ENCODE peak calls at places on chromosomes 13 and 19, in six cellular contexts. L is anterior cingulate cortex; X is stimulated activated CD8-positive, alpha-beta memory T cell treated with anti-CD3 and anti-CD28 coated beads, Interleukin-4, amount 100 ng/mL, for 1 hour; R is hepatocyte; H is stimulated activated CD4-positive, alpha-beta T cell treated with anti-CD3 and anti-CD28 coated beads, Interleukin-4, amount 100 ng/mL, for 24 hours; Q is activated T-helper 9 cell treated with anti-CD3 and anti-CD28 coated beads, Interleukin-2, amount 50 U/mL, for 16 hours. G is an unnamed sample.

GRCh38 chr13:51730927-51731326 is 73.0 kb downstream of the DHRS12 start:
- DNase-seq in H (no peak), X (no peak), L (no peak), R (no peak), Q (no peak), G (no peak)

GRCh38 chr19:687569-688166 is 7.6 kb downstream of the PRSS57 start:
- DNase-seq in R (no peak), Q (no peak), X (no peak), H (no peak), L (no peak), G (no peak)

GRCh38 chr19:371501-372160 is 27.0 kb upstream of the MIER2 start:
- DNase-seq in X (no peak), L (no peak), H (no peak), R (no peak), Q (no peak), G (no peak)

GRCh38 chr19:4014541-4015491 is 7.3 kb downstream of the PIAS4 start:
- DNase-seq in Q (no peak), L (no peak), R (peak), H (peak), X (no peak), G (peak)

GRCh38 chr19:18294467-18294864 is 13.0 kb upstream of the JUND start:
- DNase-seq in R (no peak), X (peak), Q (peak), H (peak), L (peak), G (no peak)

GRCh38 chr19:57560049-57560491 is 407 bp upstream of the ZNF550 start:
- DNase-seq in L (peak), R (no peak), H (no peak), X (no peak), Q (no peak), G (no peak)

GRCh38 chr13:51689597-51689996 is 105.3 kb downstream of the WDFY2 start:
- DNase-seq in L (no peak), R (no peak), H (no peak), Q (no peak), X (no peak), G (no peak)

GRCh38 chr19:6272411-6272791 is 7.4 kb downstream of the MLLT1 start:
- DNase-seq in X (no peak), L (no peak), R (no peak), H (no peak), Q (no peak), G (no peak)

GRCh38 chr19:4802711-4803110 is 11.2 kb downstream of the FEM1A start:
- DNase-seq in L (no peak), X (no peak), R (no peak), H (no peak), Q (no peak), G (no peak)

G was measured in erythroblast.